ENCODE peak calls at places on chromosome 7, in eight cellular contexts. One of them, this sample, is unnamed.

GRCh38 chr7:153110606-153111005 is 351.1 kb downstream of the ACTR3B start:
- DNase-seq in NCI-H1417: no peak
- DNase-seq in KBM-7: no peak
- DNase-seq in kidney: no peak
- DNase-seq in GM23338: no peak
- DNase-seq in heart left ventricle: no peak
- DNase-seq in CMK: no peak
- DNase-seq in activated naive CD8-positive, alpha-beta T cell treated with anti-CD3 and anti-CD28 coated beads for 36 hours: no peak
- DNase-seq in this sample: no peak

GRCh38 chr7:29285451-29285807 is 90.9 kb downstream of the CHN2 start:
- DNase-seq in KBM-7: peak
- DNase-seq in CMK: peak
- DNase-seq in GM23338: no peak
- DNase-seq in heart left ventricle: no peak
- DNase-seq in kidney: no peak
- DNase-seq in activated naive CD8-positive, alpha-beta T cell treated with anti-CD3 and anti-CD28 coated beads for 36 hours: peak
- DNase-seq in NCI-H1417: peak
- DNase-seq in this sample: peak

GRCh38 chr7:90749262-90749661 is 153.1 kb downstream of the CDK14 start:
- DNase-seq in GM23338: no peak
- DNase-seq in heart left ventricle: no peak
- DNase-seq in KBM-7: no peak
- DNase-seq in NCI-H1417: peak
- DNase-seq in kidney: no peak
- DNase-seq in activated naive CD8-positive, alpha-beta T cell treated with anti-CD3 and anti-CD28 coated beads for 36 hours: no peak
- DNase-seq in CMK: no peak
- DNase-seq in this sample: no peak

GRCh38 chr7:107579881-107580715 is at the start of gene BCAP29:
- DNase-seq in activated naive CD8-positive, alpha-beta T cell treated with anti-CD3 and anti-CD28 coated beads for 36 hours: peak
- DNase-seq in NCI-H1417: peak
- DNase-seq in kidney: peak
- DNase-seq in GM23338: peak
- DNase-seq in heart left ventricle: peak
- DNase-seq in KBM-7: peak
- DNase-seq in CMK: no peak
- DNase-seq in this sample: peak

GRCh38 chr7:130275826-130276291 is 9.2 kb downstream of the CPA2 start:
- DNase-seq in activated naive CD8-positive, alpha-beta T cell treated with anti-CD3 and anti-CD28 coated beads for 36 hours: no peak
- DNase-seq in kidney: no peak
- DNase-seq in CMK: no peak
- DNase-seq in KBM-7: no peak
- DNase-seq in heart left ventricle: no peak
- DNase-seq in NCI-H1417: peak
- DNase-seq in GM23338: no peak
- DNase-seq in this sample: no peak

GRCh38 chr7:45660901-45661211 is 86.7 kb downstream of the ADCY1 start:
- DNase-seq in NCI-H1417: no peak
- DNase-seq in CMK: no peak
- DNase-seq in heart left ventricle: no peak
- DNase-seq in KBM-7: no peak
- DNase-seq in activated naive CD8-positive, alpha-beta T cell treated with anti-CD3 and anti-CD28 coated beads for 36 hours: no peak
- DNase-seq in kidney: no peak
- DNase-seq in GM23338: no peak
- DNase-seq in this sample: no peak

GRCh38 chr7:116967254-116967922 is 14.1 kb downstream of the ST7 start:
- DNase-seq in heart left ventricle: no peak
- DNase-seq in KBM-7: no peak
- DNase-seq in NCI-H1417: no peak
- DNase-seq in GM23338: no peak
- DNase-seq in kidney: no peak
- DNase-seq in activated naive CD8-positive, alpha-beta T cell treated with anti-CD3 and anti-CD28 coated beads for 36 hours: no peak
- DNase-seq in CMK: no peak
- DNase-seq in this sample: no peak

GRCh38 chr7:87671-88070 is 104.7 kb upstream of the FAM20C start:
- DNase-seq in KBM-7: no peak
- DNase-seq in activated naive CD8-positive, alpha-beta T cell treated with anti-CD3 and anti-CD28 coated beads for 36 hours: no peak
- DNase-seq in heart left ventricle: no peak
- DNase-seq in NCI-H1417: no peak
- DNase-seq in kidney: no peak
- DNase-seq in GM23338: no peak
- DNase-seq in CMK: no peak
- DNase-seq in this sample: no peak

GRCh38 chr7:949021-949934 is 5.2 kb downstream of the ADAP1 start:
- DNase-seq in activated naive CD8-positive, alpha-beta T cell treated with anti-CD3 and anti-CD28 coated beads for 36 hours: no peak
- DNase-seq in CMK: no peak
- DNase-seq in NCI-H1417: no peak
- DNase-seq in heart left ventricle: no peak
- DNase-seq in KBM-7: no peak
- DNase-seq in GM23338: no peak
- DNase-seq in kidney: peak
- DNase-seq in this sample: no peak

GRCh38 chr7:113331155-113331898 is 213.0 kb upstream of the SMIM30 start:
- DNase-seq in CMK: no peak
- DNase-seq in activated naive CD8-positive, alpha-beta T cell treated with anti-CD3 and anti-CD28 coated beads for 36 hours: no peak
- DNase-seq in NCI-H1417: no peak
- DNase-seq in kidney: peak
- DNase-seq in GM23338: peak
- DNase-seq in heart left ventricle: peak
- DNase-seq in KBM-7: no peak
- DNase-seq in this sample: no peak

GRCh38 chr7:1424041-1424440 is 35.2 kb downstream of the MICALL2 start:
- DNase-seq in KBM-7: no peak
- DNase-seq in CMK: no peak
- DNase-seq in GM23338: no peak
- DNase-seq in kidney: no peak
- DNase-seq in activated naive CD8-positive, alpha-beta T cell treated with anti-CD3 and anti-CD28 coated beads for 36 hours: no peak
- DNase-seq in heart left ventricle: no peak
- DNase-seq in NCI-H1417: no peak
- DNase-seq in this sample: no peak

GRCh38 chr7:37943905-37944736 is 23.7 kb downstream of the EPDR1 start:
- DNase-seq in KBM-7: no peak
- DNase-seq in GM23338: no peak
- DNase-seq in NCI-H1417: no peak
- DNase-seq in activated naive CD8-positive, alpha-beta T cell treated with anti-CD3 and anti-CD28 coated beads for 36 hours: no peak
- DNase-seq in heart left ventricle: no peak
- DNase-seq in kidney: no peak
- DNase-seq in CMK: no peak
- DNase-seq in this sample: no peak

GRCh38 chr7:52876402-52876801 is 159.0 kb upstream of the POM121L12 start:
- DNase-seq in KBM-7: no peak
- DNase-seq in activated naive CD8-positive, alpha-beta T cell treated with anti-CD3 and anti-CD28 coated beads for 36 hours: no peak
- DNase-seq in NCI-H1417: no peak
- DNase-seq in GM23338: no peak
- DNase-seq in CMK: no peak
- DNase-seq in kidney: no peak
- DNase-seq in heart left ventricle: no peak
- DNase-seq in this sample: no peak

GRCh38 chr7:36281945-36282727 is 107.5 kb upstream of the ANLN start:
- DNase-seq in activated naive CD8-positive, alpha-beta T cell treated with anti-CD3 and anti-CD28 coated beads for 36 hours: no peak
- DNase-seq in KBM-7: no peak
- DNase-seq in heart left ventricle: no peak
- DNase-seq in GM23338: no peak
- DNase-seq in kidney: no peak
- DNase-seq in NCI-H1417: peak
- DNase-seq in CMK: no peak
- DNase-seq in this sample: no peak

GRCh38 chr7:157542669-157543021 is 205.8 kb downstream of the DNAJB6 start:
- DNase-seq in GM23338: no peak
- DNase-seq in kidney: peak
- DNase-seq in heart left ventricle: no peak
- DNase-seq in CMK: no peak
- DNase-seq in KBM-7: no peak
- DNase-seq in NCI-H1417: no peak
- DNase-seq in activated naive CD8-positive, alpha-beta T cell treated with anti-CD3 and anti-CD28 coated beads for 36 hours: no peak
- DNase-seq in this sample: no peak

GRCh38 chr7:30965883-30966282 is 2.1 kb downstream of the GHRHR start:
- DNase-seq in heart left ventricle: no peak
- DNase-seq in kidney: peak
- DNase-seq in CMK: no peak
- DNase-seq in activated naive CD8-positive, alpha-beta T cell treated with anti-CD3 and anti-CD28 coated beads for 36 hours: no peak
- DNase-seq in KBM-7: no peak
- DNase-seq in NCI-H1417: no peak
- DNase-seq in GM23338: no peak
- DNase-seq in this sample: no peak

GRCh38 chr7:35700327-35700726 is 5.4 kb upstream of the HERPUD2 start:
- DNase-seq in heart left ventricle: no peak
- DNase-seq in GM23338: no peak
- DNase-seq in kidney: no peak
- DNase-seq in NCI-H1417: no peak
- DNase-seq in activated naive CD8-positive, alpha-beta T cell treated with anti-CD3 and anti-CD28 coated beads for 36 hours: no peak
- DNase-seq in KBM-7: no peak
- DNase-seq in CMK: no peak
- DNase-seq in this sample: no peak

GRCh38 chr7:50497068-50497642 is 47.0 kb upstream of the FIGNL1 start:
- DNase-seq in CMK: peak
- DNase-seq in GM23338: no peak
- DNase-seq in NCI-H1417: no peak
- DNase-seq in KBM-7: peak
- DNase-seq in heart left ventricle: no peak
- DNase-seq in kidney: no peak
- DNase-seq in activated naive CD8-positive, alpha-beta T cell treated with anti-CD3 and anti-CD28 coated beads for 36 hours: no peak
- DNase-seq in this sample: no peak

GRCh38 chr7:128247108-128247507 is 6.0 kb downstream of the LEP start:
- DNase-seq in kidney: no peak
- DNase-seq in heart left ventricle: no peak
- DNase-seq in NCI-H1417: no peak
- DNase-seq in GM23338: no peak
- DNase-seq in KBM-7: no peak
- DNase-seq in activated naive CD8-positive, alpha-beta T cell treated with anti-CD3 and anti-CD28 coated beads for 36 hours: no peak
- DNase-seq in CMK: no peak
- DNase-seq in this sample: no peak

GRCh38 chr7:66867198-66867790 is 53.7 kb upstream of the TMEM248 start:
- DNase-seq in KBM-7: no peak
- DNase-seq in GM23338: peak
- DNase-seq in activated naive CD8-positive, alpha-beta T cell treated with anti-CD3 and anti-CD28 coated beads for 36 hours: no peak
- DNase-seq in heart left ventricle: no peak
- DNase-seq in CMK: no peak
- DNase-seq in NCI-H1417: no peak
- DNase-seq in kidney: no peak
- DNase-seq in this sample: no peak

GRCh38 chr7:75621124-75621523 is 117.6 kb downstream of the HIP1 start:
- DNase-seq in GM23338: no peak
- DNase-seq in heart left ventricle: no peak
- DNase-seq in activated naive CD8-positive, alpha-beta T cell treated with anti-CD3 and anti-CD28 coated beads for 36 hours: no peak
- DNase-seq in KBM-7: no peak
- DNase-seq in kidney: no peak
- DNase-seq in CMK: no peak
- DNase-seq in NCI-H1417: no peak
- DNase-seq in this sample: no peak

GRCh38 chr7:33904680-33905388 is 505 bp upstream of the BMPER start:
- DNase-seq in NCI-H1417: peak
- DNase-seq in GM23338: peak
- DNase-seq in CMK: no peak
- DNase-seq in kidney: peak
- DNase-seq in heart left ventricle: no peak
- DNase-seq in activated naive CD8-positive, alpha-beta T cell treated with anti-CD3 and anti-CD28 coated beads for 36 hours: peak
- DNase-seq in KBM-7: peak
- DNase-seq in this sample: no peak

GRCh38 chr7:99079104-99079503 is 64.8 kb downstream of the SMURF1 start:
- DNase-seq in CMK: no peak
- DNase-seq in NCI-H1417: no peak
- DNase-seq in GM23338: no peak
- DNase-seq in heart left ventricle: no peak
- DNase-seq in kidney: no peak
- DNase-seq in activated naive CD8-positive, alpha-beta T cell treated with anti-CD3 and anti-CD28 coated beads for 36 hours: peak
- DNase-seq in KBM-7: no peak
- DNase-seq in this sample: no peak

GRCh38 chr7:88315532-88315931 is 8.8 kb upstream of the STEAP4 start:
- DNase-seq in GM23338: no peak
- DNase-seq in kidney: no peak
- DNase-seq in NCI-H1417: no peak
- DNase-seq in CMK: no peak
- DNase-seq in activated naive CD8-positive, alpha-beta T cell treated with anti-CD3 and anti-CD28 coated beads for 36 hours: no peak
- DNase-seq in KBM-7: no peak
- DNase-seq in heart left ventricle: no peak
- DNase-seq in this sample: no peak

GRCh38 chr7:32143271-32143670 is 73.1 kb upstream of the PDE1C start:
- DNase-seq in activated naive CD8-positive, alpha-beta T cell treated with anti-CD3 and anti-CD28 coated beads for 36 hours: no peak
- DNase-seq in heart left ventricle: no peak
- DNase-seq in GM23338: no peak
- DNase-seq in NCI-H1417: no peak
- DNase-seq in kidney: no peak
- DNase-seq in CMK: no peak
- DNase-seq in KBM-7: no peak
- DNase-seq in this sample: no peak